ENCODE peak calls at places on chromosomes 6 and 20, in six cellular contexts. Y, V, Q, Z, W and E are unnamed samples.
A peak's percentile ranks its signal among the peaks of the same experiment; 100 is the strongest.

GRCh38 chr6:136669299-136669699 is 119.1 kb upstream of the MAP7 start:
- DNase-seq in Y (peak; percentile 91), V (peak; percentile 89), Q (no peak), Z (no peak), W (no peak), E (no peak)

GRCh38 chr6:155436981-155437749 is 18.5 kb downstream of the NOX3 start:
- DNase-seq in Y (peak; percentile 22), V (peak; percentile 42), Q (no peak), Z (no peak), W (no peak), E (no peak)

GRCh38 chr6:113870917-113871316 is 13.8 kb downstream of the MARCKS start:
- DNase-seq in Y (no peak), V (peak; percentile 61), Q (no peak), Z (no peak), W (no peak), E (no peak)

GRCh38 chr20:9211016-9211760 is 142.3 kb downstream of the PLCB4 start:
- DNase-seq in Y (no peak), V (no peak), Q (no peak), Z (no peak), W (no peak), E (no peak)

GRCh38 chr6:73367761-73368355 is 1.8 kb downstream of the OOEP start:
- DNase-seq in Y (no peak), V (no peak), Q (no peak), Z (peak; percentile 65), W (no peak), E (no peak)

GRCh38 chr20:45354423-45355208 is 6.4 kb upstream of the SDC4 start:
- DNase-seq in Y (peak; percentile 66), V (peak; percentile 44), Q (no peak), Z (no peak), W (no peak), E (no peak)

GRCh38 chr20:45359406-45360148 is 3.4 kb upstream of the SYS1 start:
- DNase-seq in Y (peak; percentile 67), V (no peak), Q (no peak), Z (no peak), W (no peak), E (no peak)

GRCh38 chr6:34315780-34316179 is 67.0 kb upstream of the SMIM29 start:
- DNase-seq in Y (no peak), V (no peak), Q (no peak), Z (no peak), W (no peak), E (no peak)

GRCh38 chr20:9374068-9374467 is 140.3 kb upstream of the LAMP5 start:
- DNase-seq in Y (no peak), V (peak; percentile 66), Q (no peak), Z (no peak), W (no peak), E (no peak)

GRCh38 chr6:144932621-144933020 is 647.5 kb downstream of the UTRN start:
- DNase-seq in Y (no peak), V (no peak), Q (no peak), Z (no peak), W (no peak), E (no peak)

GRCh38 chr6:143505537-143505936 is 6.0 kb downstream of the FUCA2 start:
- DNase-seq in Y (no peak), V (no peak), Q (no peak), Z (no peak), W (no peak), E (no peak)

GRCh38 chr20:16520154-16520553 is 53.1 kb downstream of the KIF16B start:
- DNase-seq in Y (no peak), V (no peak), Q (no peak), Z (no peak), W (no peak), E (peak; percentile 1)

GRCh38 chr6:112153926-112154621 is 66.7 kb downstream of the FAM229B start:
- DNase-seq in Y (peak; percentile 78), V (peak; percentile 85), Q (no peak), Z (no peak), W (no peak), E (no peak)

GRCh38 chr6:6315660-6316059 is 4.8 kb downstream of the F13A1 start:
- DNase-seq in Y (peak; percentile 39), V (peak; percentile 11), Q (peak; percentile 57), Z (peak; percentile 70), W (peak; percentile 69), E (peak; percentile 44)

GRCh38 chr6:3943373-3943772 is 94.2 kb downstream of the FAM50B start:
- DNase-seq in Y (peak; percentile 51), V (peak; percentile 75), Q (no peak), Z (no peak), W (no peak), E (no peak)

GRCh38 chr6:97726378-97726777 is 443.4 kb upstream of the MMS22L start:
- DNase-seq in Y (no peak), V (no peak), Q (peak; percentile 39), Z (peak; percentile 62), W (no peak), E (no peak)

DNA sequence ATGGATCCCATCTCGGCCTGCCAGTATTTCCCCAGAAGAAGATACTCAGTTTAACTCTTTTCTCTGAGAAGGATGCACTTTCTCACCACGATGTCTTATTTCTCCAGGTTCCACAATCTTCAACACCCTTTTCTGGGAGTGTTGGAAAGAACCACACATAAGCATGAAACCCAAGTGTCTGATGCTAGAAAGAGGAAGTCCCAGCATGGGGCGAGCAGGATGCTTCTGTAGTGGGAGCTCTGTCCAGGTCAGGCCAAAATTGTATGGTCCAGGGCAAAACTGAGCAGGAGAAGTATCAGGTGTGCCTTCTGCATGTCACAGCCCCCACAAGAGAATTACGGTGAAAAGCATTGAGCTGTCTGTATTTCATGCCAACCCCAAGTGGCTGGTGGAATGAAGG is 11.0 kb downstream of the TREM1 start:
- DNase-seq in Y (no peak), V (no peak), Q (no peak), Z (no peak), W (no peak), E (no peak)
- H4K8ac ChIP-seq in Y (no peak overlapping the region), V (no peak overlapping the region), Q (no peak overlapping the region), Z (no peak overlapping the region), W (no peak overlapping the region), E (no peak overlapping the region)

GRCh38 chr6:25038300-25038699 is 102.5 kb upstream of the RIPOR2 start:
- DNase-seq in Y (no peak), V (no peak), Q (no peak), Z (no peak), W (no peak), E (no peak)

GRCh38 chr6:25034477-25034876 is 98.7 kb upstream of the RIPOR2 start:
- DNase-seq in Y (no peak), V (no peak), Q (no peak), Z (no peak), W (no peak), E (no peak)

GRCh38 chr6:25036461-25036860 is 100.7 kb upstream of the RIPOR2 start:
- DNase-seq in Y (no peak), V (no peak), Q (no peak), Z (no peak), W (no peak), E (no peak)

GRCh38 chr6:25032964-25033363 is 97.2 kb upstream of the RIPOR2 start:
- DNase-seq in Y (no peak), V (no peak), Q (no peak), Z (no peak), W (no peak), E (no peak)

GRCh38 chr6:25035451-25036435 is 100.0 kb upstream of the RIPOR2 start:
- DNase-seq in Y (peak; percentile 34), V (no peak), Q (no peak), Z (peak; percentile 90), W (no peak), E (no peak)
- H4K8ac ChIP-seq in Y (peak overlapping the region; percentile 30), V (peak overlapping the region; percentile 54), Q (no peak overlapping the region), Z (no peak overlapping the region), W (peak overlapping the region; percentile 1), E (no peak overlapping the region)

GRCh38 chr6:52904562-52905279 is 4.8 kb downstream of the GSTA3 start:
- DNase-seq in Y (no peak), V (no peak), Q (peak; percentile 66), Z (peak; percentile 86), W (peak; percentile 62), E (no peak)
- H4K8ac ChIP-seq in Y (no peak overlapping the region), V (no peak overlapping the region), Q (no peak overlapping the region), Z (no peak overlapping the region), W (no peak overlapping the region), E (no peak overlapping the region)

DNA sequence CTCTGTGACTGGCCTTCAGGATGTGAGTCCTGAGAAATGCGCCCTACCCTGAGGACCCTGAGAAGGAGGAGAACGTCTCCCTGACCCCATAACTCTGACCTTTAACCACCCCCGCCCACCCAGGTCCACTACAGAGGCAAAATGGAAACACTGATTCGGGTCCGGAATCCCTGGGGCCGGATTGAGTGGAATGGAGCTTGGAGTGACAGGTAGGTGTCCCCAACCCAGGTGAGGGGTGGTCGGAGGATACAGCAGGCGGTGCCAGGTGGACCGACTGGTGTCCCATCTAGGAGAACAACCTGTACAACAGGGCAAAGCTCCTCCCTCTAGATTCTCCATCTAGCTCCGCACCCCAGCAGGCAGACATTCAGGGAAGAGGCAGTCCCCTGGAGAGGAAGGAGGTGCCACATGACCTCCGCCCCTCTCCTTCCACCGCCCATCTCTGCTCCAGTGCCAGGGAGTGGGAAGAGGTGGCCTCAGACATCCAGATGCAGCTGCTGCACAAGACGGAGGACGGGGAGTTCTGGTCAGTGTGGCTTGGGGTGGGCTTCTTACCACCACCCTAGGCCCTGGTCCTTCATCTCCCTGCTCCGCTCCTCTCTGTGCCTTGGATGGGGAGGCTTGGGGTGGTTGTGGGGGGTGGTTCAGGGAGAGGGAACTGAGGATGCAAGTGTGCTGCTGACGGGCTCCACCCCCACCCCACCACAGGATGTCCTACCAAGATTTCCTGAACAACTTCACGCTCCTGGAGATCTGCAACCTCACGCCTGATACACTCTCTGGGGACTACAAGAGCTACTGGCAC is 17.7 kb downstream of the CAPN11 start:
- DNase-seq in Y (no peak), V (no peak), Q (no peak), Z (no peak), W (no peak), E (no peak)
- H4K8ac ChIP-seq in Y (no peak overlapping the region), V (no peak overlapping the region), Q (no peak overlapping the region), Z (no peak overlapping the region), W (no peak overlapping the region), E (no peak overlapping the region)

DNA sequence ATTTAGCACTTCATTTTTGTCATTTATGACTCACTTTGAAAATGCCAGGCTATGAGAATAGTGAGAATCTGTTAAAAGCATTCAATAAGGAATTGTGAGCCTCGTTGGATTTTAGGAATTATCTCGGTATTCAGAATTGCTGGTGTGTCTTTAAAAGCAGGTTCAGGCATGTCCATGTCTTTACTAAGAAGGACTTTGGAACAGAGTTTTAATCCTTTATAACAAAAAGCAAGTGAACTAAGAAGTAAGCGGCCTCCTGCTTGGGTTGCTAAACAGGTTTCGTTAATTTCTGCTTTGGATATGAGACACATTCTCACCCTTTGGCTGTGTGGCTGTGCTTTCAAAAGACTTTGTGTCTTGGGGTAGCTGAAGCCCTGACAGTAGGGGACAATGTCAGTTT is 74.9 kb downstream of the IGF2R start:
- DNase-seq in Y (no peak), V (no peak), Q (no peak), Z (no peak), W (no peak), E (no peak)
- H4K8ac ChIP-seq in Y (no peak overlapping the region), V (no peak overlapping the region), Q (no peak overlapping the region), Z (no peak overlapping the region), W (no peak overlapping the region), E (no peak overlapping the region)